ENCODE peak calls at places on chromosomes 3 and 15, in seven cellular contexts. N, Y, E, U, G, X and T are unnamed samples.

GRCh38 chr3:127392146-127392470 is 104.3 kb upstream of the PRR20G start:
- DNase-seq in N (no peak), Y (no peak), E (no peak), U (no peak), G (no peak), X (peak; percentile 68), T (no peak)

GRCh38 chr3:119293761-119294401 is at the start of gene ARHGAP31:
- DNase-seq in N (peak; percentile 83), Y (peak; percentile 93), E (peak; percentile 41), U (peak; percentile 65), G (peak; percentile 78), X (peak; percentile 82), T (peak; percentile 86)

GRCh38 chr3:101675709-101676218 is 1.2 kb downstream of the ZBTB11 start:
- DNase-seq in N (peak; percentile 35), Y (no peak), E (no peak), U (no peak), G (no peak), X (no peak), T (no peak)

GRCh38 chr15:68542771-68543544 is 35.8 kb upstream of the CORO2B start:
- DNase-seq in N (no peak), Y (no peak), E (no peak), U (no peak), G (no peak), X (no peak), T (no peak)

GRCh38 chr3:115709135-115709534 is 85.8 kb downstream of the GAP43 start:
- DNase-seq in N (peak; percentile 19), Y (no peak), E (no peak), U (no peak), G (no peak), X (no peak), T (no peak)

GRCh38 chr15:98501192-98501591 is 147.1 kb upstream of the IGF1R start:
- DNase-seq in N (no peak), Y (peak; percentile 84), E (no peak), U (no peak), G (no peak), X (no peak), T (no peak)

GRCh38 chr3:156643729-156644389 is 30.5 kb upstream of the TIPARP start:
- DNase-seq in N (no peak), Y (no peak), E (peak; percentile 69), U (no peak), G (no peak), X (no peak), T (no peak)

GRCh38 chr3:87218560-87218959 is 8.5 kb upstream of the CHMP2B start:
- DNase-seq in N (no peak), Y (no peak), E (no peak), U (no peak), G (no peak), X (no peak), T (no peak)

GRCh38 chr3:66372681-66373350 is 128.0 kb downstream of the LRIG1 start:
- DNase-seq in N (no peak), Y (peak; percentile 88), E (peak; percentile 4), U (no peak), G (peak; percentile 68), X (no peak), T (no peak)

GRCh38 chr15:55884223-55884622 is 109.2 kb downstream of the NEDD4 start:
- DNase-seq in N (no peak), Y (no peak), E (no peak), U (no peak), G (no peak), X (no peak), T (no peak)

GRCh38 chr15:101322016-101322695 is 27.1 kb upstream of the SNRPA1 start:
- DNase-seq in N (no peak), Y (no peak), E (no peak), U (no peak), G (peak; percentile 27), X (no peak), T (no peak)

GRCh38 chr3:37287776-37288175 is 113.4 kb upstream of the LRRFIP2 start:
- DNase-seq in N (no peak), Y (no peak), E (no peak), U (no peak), G (no peak), X (no peak), T (no peak)

GRCh38 chr3:111418388-111418787 is 123.6 kb upstream of the CD96 start:
- DNase-seq in N (no peak), Y (no peak), E (no peak), U (no peak), G (no peak), X (no peak), T (no peak)

GRCh38 chr3:111619833-111620232 is 24.7 kb upstream of the ZBED2 start:
- DNase-seq in N (no peak), Y (no peak), E (no peak), U (no peak), G (no peak), X (no peak), T (no peak)

GRCh38 chr3:156371683-156372082 is 183.2 kb downstream of the SSR3 start:
- DNase-seq in N (no peak), Y (no peak), E (no peak), U (no peak), G (no peak), X (no peak), T (no peak)

GRCh38 chr3:120093923-120094775 is at the start of gene GSK3B:
- DNase-seq in N (peak; percentile 90), Y (no peak), E (no peak), U (peak; percentile 99), G (peak; percentile 98), X (peak; percentile 90), T (peak; percentile 90)

GRCh38 chr15:82643992-82644391 is 3.2 kb downstream of the CPEB1 start:
- DNase-seq in N (no peak), Y (peak; percentile 77), E (peak; percentile 83), U (no peak), G (no peak), X (no peak), T (no peak)

GRCh38 chr3:186182850-186183249 is 74.0 kb upstream of the ETV5 start:
- DNase-seq in N (peak; percentile 68), Y (no peak), E (no peak), U (no peak), G (no peak), X (no peak), T (no peak)

GRCh38 chr3:188421836-188422540 is 268.0 kb downstream of the LPP start:
- DNase-seq in N (no peak), Y (no peak), E (no peak), U (no peak), G (no peak), X (no peak), T (no peak)

GRCh38 chr3:38721207-38721772 is 71.8 kb upstream of the SCN5A start:
- DNase-seq in N (no peak), Y (no peak), E (no peak), U (no peak), G (no peak), X (no peak), T (no peak)

GRCh38 chr15:25693321-25694237 is 169.5 kb downstream of the ATP10A start:
- DNase-seq in N (peak; percentile 68), Y (no peak), E (peak; percentile 31), U (no peak), G (peak; percentile 86), X (no peak), T (peak; percentile 65)

GRCh38 chr3:13419356-13420050 is 619 bp downstream of the NUP210 start:
- DNase-seq in N (peak; percentile 86), Y (no peak), E (peak; percentile 68), U (peak; percentile 48), G (peak; percentile 68), X (no peak), T (no peak)

GRCh38 chr3:134311693-134312071 is 61.0 kb upstream of the RYK start:
- DNase-seq in N (no peak), Y (no peak), E (no peak), U (no peak), G (no peak), X (no peak), T (no peak)
- TF ChIP-seq POLR2AphosphoS5 in N (no peak), Y (no peak), E (no peak), U (no peak), G (no peak), X (no peak), T (no peak)

GRCh38 chr3:50270841-50271240 is 1.9 kb downstream of the SEMA3B start:
- DNase-seq in N (no peak), Y (no peak), E (no peak), U (no peak), G (no peak), X (no peak), T (no peak)
- H3K4me1 ChIP-seq in N (peaks cover 26% of the 10 kb centered on the region), Y (peaks cover 76% of the 10 kb centered on the region), E (peaks cover 67% of the 10 kb centered on the region), U (peaks cover 70% of the 10 kb centered on the region), G (peaks cover 40% of the 10 kb centered on the region), X (peaks cover 84% of the 10 kb centered on the region), T (peaks cover 66% of the 10 kb centered on the region)

DNA sequence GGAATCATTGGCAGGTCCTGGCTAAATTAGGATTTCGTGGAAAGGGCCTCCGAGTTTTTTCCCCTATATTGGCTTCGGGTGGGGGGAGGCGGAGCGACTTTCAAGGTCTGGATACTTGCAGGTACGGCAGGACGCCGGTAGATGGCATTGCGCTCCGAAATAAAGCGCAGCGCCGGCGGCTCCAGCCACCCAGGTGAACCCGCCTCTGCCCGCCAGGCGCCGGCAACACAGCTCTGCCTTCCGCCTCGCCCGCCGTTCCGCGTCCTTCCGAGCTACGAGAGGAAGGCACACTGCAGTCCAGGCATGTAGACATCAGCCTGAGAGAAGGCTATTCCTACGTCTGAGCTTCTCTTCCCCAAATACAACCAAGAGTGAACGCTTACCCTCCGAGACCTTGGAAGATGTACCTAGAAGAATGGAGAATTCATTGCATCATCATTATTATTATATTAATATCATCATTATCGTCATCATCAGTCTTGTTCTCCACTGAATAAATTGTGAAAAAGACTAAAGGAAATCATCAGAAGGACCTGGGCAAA is 514.1 kb downstream of the MECOM start:
- DNase-seq in N (peak; percentile 79), Y (no peak), E (peak; percentile 89), U (peak; percentile 93), G (peak; percentile 87), X (peak; percentile 83), T (peak; percentile 84)
- TF ChIP-seq EP300 in N (no peak), Y (no peak), E (peak; percentile 23), U (no peak), G (no peak), X (no peak), T (no peak)

GRCh38 chr3:99656606-99657005 is 18.2 kb downstream of the COL8A1 start:
- DNase-seq in N (no peak), Y (no peak), E (no peak), U (no peak), G (no peak), X (no peak), T (no peak)

GRCh38 chr3:99648091-99648490 is 9.7 kb downstream of the COL8A1 start:
- DNase-seq in N (no peak), Y (no peak), E (no peak), U (no peak), G (no peak), X (no peak), T (no peak)

GRCh38 chr3:99647081-99647480 is 8.7 kb downstream of the COL8A1 start:
- DNase-seq in N (no peak), Y (no peak), E (no peak), U (no peak), G (no peak), X (no peak), T (no peak)

GRCh38 chr3:99648496-99648895 is 10.1 kb downstream of the COL8A1 start:
- DNase-seq in N (no peak), Y (no peak), E (no peak), U (no peak), G (no peak), X (no peak), T (no peak)

DNA sequence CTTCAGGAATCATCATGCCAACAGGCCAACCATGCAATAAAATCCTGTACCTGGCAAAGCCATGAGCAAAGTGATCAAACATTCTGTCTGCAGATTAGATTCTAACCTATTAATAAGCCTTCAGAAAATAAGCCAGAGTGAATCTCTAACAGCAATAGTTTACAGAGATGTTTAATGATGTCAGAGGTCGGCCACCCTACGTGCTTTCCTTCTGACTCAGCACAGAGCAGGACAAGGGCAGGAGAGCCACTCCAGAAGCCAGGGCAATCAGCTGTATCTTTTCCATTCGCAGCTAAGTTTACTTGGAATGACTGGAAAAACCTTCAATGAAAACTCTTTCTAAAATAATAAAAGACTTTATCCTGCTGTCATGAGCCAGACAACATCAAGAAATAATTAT is 13.2 kb downstream of the COL8A1 start:
- DNase-seq in N (no peak), Y (no peak), E (no peak), U (no peak), G (no peak), X (no peak), T (peak; percentile 76)
- TF ChIP-seq POLR2AphosphoS5 in N (no peak), Y (peak; percentile 45), E (no peak), U (no peak), G (no peak), X (no peak), T (peak; percentile 54)